ENCODE peak calls at places on chromosomes 16 and 17, in nine cellular contexts. V is activated T-cell treated with anti-CD3 and anti-CD28 coated beads, Interleukin-2, amount 50 U/mL, for 72 hours; W is fibroblast of lung; S is neural crest cell; P is skeletal muscle cell; X is CD8-positive, alpha-beta memory T cell; Z is lower leg skin; O is ACHN; M is colonic mucosa. K is an unnamed sample.

GRCh38 chr17:76673729-76674128 is 30.2 kb upstream of the ST6GALNAC1 start:
- DNase-seq in V (no peak), W (no peak), S (no peak), P (no peak), X (no peak), Z (no peak), O (no peak), M (no peak), K (no peak)

GRCh38 chr17:17778308-17779014 is 58.3 kb downstream of the SREBF1 start:
- DNase-seq in V (no peak), W (peak; percentile 96), S (no peak), P (peak; percentile 71), X (no peak), Z (no peak), O (no peak), M (peak; percentile 60), K (no peak)

GRCh38 chr17:2613089-2613808 is 19.8 kb downstream of the PAFAH1B1 start:
- DNase-seq in V (no peak), W (no peak), S (no peak), P (no peak), X (no peak), Z (no peak), O (no peak), M (no peak), K (no peak)

GRCh38 chr17:74354123-74354522 is 7.5 kb downstream of the BTBD17 start:
- DNase-seq in V (peak; percentile 78), W (no peak), S (peak; percentile 79), P (no peak), X (peak; percentile 22), Z (no peak), O (no peak), M (peak; percentile 58), K (peak; percentile 30)

GRCh38 chr16:19753815-19754643 is 36.0 kb downstream of the IQCK start:
- DNase-seq in V (no peak), W (peak; percentile 12), S (no peak), P (no peak), X (no peak), Z (no peak), O (no peak), M (peak; percentile 64), K (no peak)

GRCh38 chr16:59192551-59193199 is 458.6 kb upstream of the GOT2 start:
- DNase-seq in V (peak; percentile 46), W (peak; percentile 34), S (peak; percentile 63), P (no peak), X (no peak), Z (no peak), O (peak; percentile 54), M (peak; percentile 19), K (no peak)

GRCh38 chr17:20992987-20993862 is 49.6 kb downstream of the USP22 start:
- DNase-seq in V (peak; percentile 66), W (peak; percentile 86), S (peak; percentile 87), P (peak; percentile 48), X (peak; percentile 38), Z (peak; percentile 92), O (peak; percentile 75), M (peak; percentile 67), K (peak; percentile 57)

GRCh38 chr17:80871341-80871740 is 120.3 kb upstream of the CHMP6 start:
- DNase-seq in V (no peak), W (no peak), S (no peak), P (no peak), X (no peak), Z (no peak), O (no peak), M (no peak), K (no peak)

GRCh38 chr16:27547134-27547533 is 2.6 kb downstream of the GTF3C1 start:
- DNase-seq in V (no peak), W (peak; percentile 78), S (no peak), P (peak; percentile 25), X (no peak), Z (no peak), O (no peak), M (no peak), K (no peak)

GRCh38 chr17:69898606-69899005 is 176.4 kb upstream of the KCNJ16 start:
- DNase-seq in V (no peak), W (no peak), S (no peak), P (peak; percentile 65), X (no peak), Z (no peak), O (no peak), M (no peak), K (no peak)

GRCh38 chr17:34178047-34178446 is 77.0 kb upstream of the CCL2 start:
- DNase-seq in V (no peak), W (no peak), S (no peak), P (no peak), X (no peak), Z (no peak), O (no peak), M (no peak), K (no peak)

GRCh38 chr17:82384730-82385429 is 13.3 kb downstream of the UTS2R start:
- DNase-seq in V (no peak), W (peak; percentile 23), S (no peak), P (no peak), X (no peak), Z (no peak), O (peak; percentile 78), M (no peak), K (no peak)

GRCh38 chr17:75059369-75060345 is 12.6 kb downstream of the KCTD2 start:
- DNase-seq in V (no peak), W (peak; percentile 84), S (no peak), P (no peak), X (no peak), Z (no peak), O (peak; percentile 64), M (no peak), K (no peak)

GRCh38 chr16:29646947-29647346 is 16.1 kb upstream of the SPN start:
- DNase-seq in V (no peak), W (no peak), S (no peak), P (no peak), X (no peak), Z (no peak), O (no peak), M (no peak), K (no peak)